ENCODE peak calls at places on chromosomes 13 and 19, in six cellular contexts. Y is progenitor cell of endocrine pancreas, E is breast epithelium, H is endothelial cell, Z is stomach, J is astrocyte of the spinal cord. Q is an unnamed sample.
A peak's percentile ranks its signal among the peaks of the same experiment; 100 is the strongest.

GRCh38 chr13:95349267-95349666 is 48.0 kb upstream of the ABCC4 start:
- DNase-seq in Y (no peak), E (no peak), H (no peak), Z (no peak), J (no peak), Q (peak; percentile 30)

GRCh38 chr13:46286972-46287371 is 75.2 kb downstream of the LRRC63 start:
- DNase-seq in Y (no peak), E (no peak), H (no peak), Z (no peak), J (no peak), Q (no peak)

GRCh38 chr19:10418281-10419199 is 1.8 kb upstream of the PDE4A start:
- DNase-seq in Y (no peak), E (no peak), H (no peak), Z (no peak), J (peak; percentile 41), Q (no peak)

GRCh38 chr19:7846247-7846646 is 16.2 kb downstream of the EVI5L start:
- DNase-seq in Y (no peak), E (no peak), H (no peak), Z (no peak), J (no peak), Q (no peak)

GRCh38 chr13:21673592-21674270 is 2.9 kb downstream of the FGF9 start:
- DNase-seq in Y (peak; percentile 43), E (no peak), H (peak; percentile 58), Z (peak; percentile 58), J (no peak), Q (no peak)

GRCh38 chr13:98476106-98476505 is 100.8 kb downstream of the STK24 start:
- DNase-seq in Y (no peak), E (no peak), H (no peak), Z (no peak), J (peak; percentile 50), Q (no peak)

GRCh38 chr13:25864116-25864515 is 187.7 kb downstream of the SHISA2 start:
- DNase-seq in Y (no peak), E (no peak), H (no peak), Z (no peak), J (no peak), Q (no peak)

GRCh38 chr13:97026759-97027555 is 32.7 kb upstream of the OXGR1 start:
- DNase-seq in Y (no peak), E (no peak), H (peak; percentile 18), Z (no peak), J (no peak), Q (peak; percentile 28)

GRCh38 chr19:42068361-42068755 is 1.6 kb downstream of the GRIK5 start:
- DNase-seq in Y (no peak), E (no peak), H (no peak), Z (no peak), J (no peak), Q (no peak)

GRCh38 chr13:21606781-21607180 is 2.8 kb upstream of the MICU2 start:
- DNase-seq in Y (no peak), E (no peak), H (no peak), Z (no peak), J (no peak), Q (no peak)

GRCh38 chr13:39034085-39034484 is 3.8 kb downstream of the PROSER1 start:
- DNase-seq in Y (no peak), E (no peak), H (no peak), Z (no peak), J (no peak), Q (no peak)

GRCh38 chr19:47176071-47176626 is 45.5 kb downstream of the SAE1 start:
- DNase-seq in Y (no peak), E (no peak), H (no peak), Z (no peak), J (peak; percentile 70), Q (peak; percentile 88)

GRCh38 chr13:79909664-79910063 is 428.7 kb downstream of the NDFIP2 start:
- DNase-seq in Y (no peak), E (no peak), H (no peak), Z (no peak), J (no peak), Q (no peak)

GRCh38 chr19:5903502-5904301 is at the start of gene NDUFA11:
- DNase-seq in Y (peak; percentile 95), E (peak; percentile 99), H (peak; percentile 98), Z (peak; percentile 99), J (peak; percentile 99), Q (no peak)

GRCh38 chr13:32881792-32882175 is 134.4 kb upstream of the KL start:
- DNase-seq in Y (no peak), E (no peak), H (no peak), Z (no peak), J (no peak), Q (no peak)

GRCh38 chr13:50589651-50590054 is 253.8 kb downstream of the DLEU7 start:
- DNase-seq in Y (no peak), E (no peak), H (no peak), Z (no peak), J (peak; percentile 90), Q (peak; percentile 95)

GRCh38 chr13:72221276-72221962 is 354.4 kb upstream of the DACH1 start:
- DNase-seq in Y (no peak), E (no peak), H (peak; percentile 38), Z (no peak), J (no peak), Q (no peak)

GRCh38 chr13:21674271-21675009 is 3.6 kb downstream of the FGF9 start:
- DNase-seq in Y (peak; percentile 27), E (no peak), H (peak; percentile 41), Z (no peak), J (no peak), Q (no peak)

GRCh38 chr13:99055286-99056073 is 77.6 kb upstream of the DOCK9 start:
- DNase-seq in Y (no peak), E (no peak), H (peak; percentile 52), Z (no peak), J (no peak), Q (no peak)

GRCh38 chr19:34962945-34963530 is 991 bp downstream of the ZNF792 start:
- DNase-seq in Y (no peak), E (no peak), H (peak; percentile 24), Z (no peak), J (peak; percentile 35), Q (no peak)

GRCh38 chr13:59112375-59112774 is 1051.4 kb downstream of the DIAPH3 start:
- DNase-seq in Y (no peak), E (no peak), H (no peak), Z (no peak), J (peak; percentile 98), Q (peak; percentile 96)

GRCh38 chr19:49442793-49443365 is 1.6 kb upstream of the SLC17A7 start:
- DNase-seq in Y (peak; percentile 71), E (peak; percentile 96), H (peak; percentile 99), Z (peak; percentile 90), J (peak; percentile 84), Q (peak; percentile 86)

GRCh38 chr13:112213467-112214245 is 146.7 kb downstream of the SOX1 start:
- DNase-seq in Y (no peak), E (peak; percentile 42), H (no peak), Z (peak; percentile 40), J (no peak), Q (no peak)

GRCh38 chr19:46537136-46538097 is 41.8 kb upstream of the PNMA8B start:
- DNase-seq in Y (peak; percentile 37), E (no peak), H (peak; percentile 77), Z (peak; percentile 65), J (no peak), Q (peak; percentile 48)

DNA sequence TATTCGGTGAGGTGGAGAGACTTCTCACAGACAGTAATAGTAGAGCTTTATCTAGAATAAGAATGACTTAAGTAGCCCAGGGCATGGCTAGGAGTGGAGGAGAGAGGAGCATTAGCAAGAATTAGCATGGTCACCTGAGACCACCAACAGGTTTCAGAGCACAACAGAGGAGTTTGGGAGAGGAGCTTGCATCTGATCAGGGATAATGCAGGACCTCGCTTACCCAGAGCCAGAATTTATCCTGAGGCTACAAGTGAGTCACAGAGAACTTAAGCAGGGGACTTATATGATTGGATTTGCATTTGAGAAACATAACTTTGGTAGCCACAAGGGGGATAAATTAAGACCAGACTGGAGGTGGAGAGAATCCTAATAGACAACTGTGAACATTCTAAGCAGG is 102.1 kb upstream of the FNDC3A start:
- DNase-seq in Y (no peak), E (no peak), H (no peak), Z (no peak), J (peak; percentile 28), Q (peak; percentile 61)
- TF ChIP-seq CTCF in Y (no peak), E (no peak), H (no peak), Z (no peak), J (no peak), Q (peak; percentile 23)

GRCh38 chr13:28548872-28549271 is 53.9 kb upstream of the FLT1 start:
- DNase-seq in Y (no peak), E (no peak), H (no peak), Z (no peak), J (no peak), Q (no peak)
- TF ChIP-seq CTCF in Y (no peak), E (no peak), H (no peak), Z (no peak), J (peak; percentile 4), Q (peak; percentile 19)

GRCh38 chr13:43894438-43894837 is 14.7 kb downstream of the LACC1 start:
- DNase-seq in Y (no peak), E (no peak), H (no peak), Z (no peak), J (no peak), Q (no peak)
- TF ChIP-seq CTCF in Y (peak; percentile 47), E (no peak), H (peak; percentile 71), Z (no peak), J (peak; percentile 32), Q (peak; percentile 27)

DNA sequence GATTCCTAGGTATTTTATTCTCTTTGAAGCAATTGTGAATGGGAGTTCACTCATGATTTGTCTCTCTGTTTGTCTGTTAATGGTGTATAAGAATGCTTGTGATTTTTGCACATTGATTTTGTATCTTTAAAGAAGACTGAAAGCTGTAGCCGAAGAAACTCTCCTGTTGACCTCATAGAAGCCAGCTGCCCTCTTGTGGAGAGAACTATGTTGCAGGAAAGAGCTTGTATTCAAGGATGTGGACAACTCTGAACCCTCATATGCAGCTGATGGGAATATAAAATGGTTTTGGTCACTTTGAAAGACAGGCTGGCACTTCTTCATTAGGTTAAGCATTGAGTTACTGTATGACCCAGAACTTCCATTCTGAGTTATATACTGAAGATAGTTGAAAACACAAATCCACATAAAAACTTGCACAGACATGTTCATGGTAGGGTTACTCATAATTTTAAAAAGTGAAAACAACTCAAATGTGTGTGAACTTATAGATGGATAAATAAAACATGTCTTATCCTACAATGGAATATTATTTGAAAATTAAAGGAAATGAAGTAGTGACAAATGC is 65.8 kb upstream of the SLITRK6 start:
- DNase-seq in Y (no peak), E (no peak), H (peak; percentile 54), Z (no peak), J (peak; percentile 37), Q (peak; percentile 2)
- TF ChIP-seq CTCF in Y (peak; percentile 60), E (no peak), H (peak; percentile 18), Z (no peak), J (peak; percentile 60), Q (peak; percentile 8)